ENCODE peak calls at places on chromosomes 5 and 9, in four cellular contexts. One of them, this sample, is unnamed.

GRCh38 chr5:175816348-175816747 is 55.0 kb upstream of the CPLX2 start:
- DNase-seq in tibial artery: no peak
- DNase-seq in lower leg skin: no peak
- DNase-seq in dorsolateral prefrontal cortex: no peak
- DNase-seq in this sample: no peak

GRCh38 chr9:117521293-117521692 is 106.4 kb upstream of the ASTN2 start:
- DNase-seq in dorsolateral prefrontal cortex: no peak
- DNase-seq in lower leg skin: no peak
- DNase-seq in tibial artery: no peak
- DNase-seq in this sample: no peak

GRCh38 chr9:99167694-99168093 is 54.0 kb downstream of the ALG2 start:
- DNase-seq in lower leg skin: no peak
- DNase-seq in tibial artery: no peak
- DNase-seq in dorsolateral prefrontal cortex: no peak
- DNase-seq in this sample: no peak

GRCh38 chr5:149410721-149411432 is 31.8 kb upstream of the IL17B start:
- DNase-seq in dorsolateral prefrontal cortex: no peak
- DNase-seq in tibial artery: no peak
- DNase-seq in lower leg skin: no peak
- DNase-seq in this sample: no peak

GRCh38 chr9:36091028-36091953 is 45.2 kb upstream of the GLIPR2 start:
- DNase-seq in tibial artery: no peak
- DNase-seq in lower leg skin: no peak
- DNase-seq in dorsolateral prefrontal cortex: no peak
- DNase-seq in this sample: no peak

GRCh38 chr5:157689942-157690689 is 18.8 kb downstream of the C5orf52 start:
- DNase-seq in tibial artery: no peak
- DNase-seq in dorsolateral prefrontal cortex: no peak
- DNase-seq in lower leg skin: peak; percentile 69
- DNase-seq in this sample: peak; percentile 13

GRCh38 chr5:9483779-9484178 is 62.1 kb downstream of the SEMA5A start:
- DNase-seq in tibial artery: no peak
- DNase-seq in dorsolateral prefrontal cortex: no peak
- DNase-seq in lower leg skin: no peak
- DNase-seq in this sample: no peak

GRCh38 chr9:37174247-37174646 is 53.9 kb downstream of the ZCCHC7 start:
- DNase-seq in dorsolateral prefrontal cortex: no peak
- DNase-seq in lower leg skin: no peak
- DNase-seq in tibial artery: no peak
- DNase-seq in this sample: no peak

GRCh38 chr9:104836235-104836634 is 72.3 kb downstream of the NIPSNAP3B start:
- DNase-seq in lower leg skin: no peak
- DNase-seq in dorsolateral prefrontal cortex: no peak
- DNase-seq in tibial artery: no peak
- DNase-seq in this sample: no peak

GRCh38 chr5:149930060-149930753 is 14.4 kb downstream of the PDE6A start:
- DNase-seq in lower leg skin: no peak
- DNase-seq in dorsolateral prefrontal cortex: no peak
- DNase-seq in tibial artery: no peak
- DNase-seq in this sample: no peak

GRCh38 chr5:114412509-114413171 is 50.8 kb downstream of the KCNN2 start:
- DNase-seq in dorsolateral prefrontal cortex: no peak
- DNase-seq in tibial artery: no peak
- DNase-seq in lower leg skin: no peak
- DNase-seq in this sample: no peak

GRCh38 chr9:72476617-72477375 is 44.6 kb upstream of the TMC1 start:
- DNase-seq in dorsolateral prefrontal cortex: no peak
- DNase-seq in lower leg skin: no peak
- DNase-seq in tibial artery: no peak
- DNase-seq in this sample: no peak

GRCh38 chr9:36902861-36903524 is 131.1 kb downstream of the PAX5 start:
- DNase-seq in lower leg skin: peak; percentile 59
- DNase-seq in dorsolateral prefrontal cortex: no peak
- DNase-seq in tibial artery: no peak
- DNase-seq in this sample: no peak

GRCh38 chr9:92097997-92098482 is 17.2 kb downstream of the SPTLC1 start:
- DNase-seq in tibial artery: no peak
- DNase-seq in dorsolateral prefrontal cortex: peak; percentile 85
- DNase-seq in lower leg skin: peak; percentile 92
- DNase-seq in this sample: peak; percentile 90
- H3K4me3 ChIP-seq in tibial artery: peak overlapping the region; percentile 11
- H3K4me3 ChIP-seq in dorsolateral prefrontal cortex: peak overlapping the region; percentile 33
- H3K4me3 ChIP-seq in lower leg skin: no peak overlapping the region
- H3K4me3 ChIP-seq in this sample: peak overlapping the region; percentile 41

GRCh38 chr9:89606567-89607311 is 1.9 kb downstream of the GADD45G start:
- DNase-seq in dorsolateral prefrontal cortex: no peak
- DNase-seq in lower leg skin: peak; percentile 87
- DNase-seq in tibial artery: no peak
- DNase-seq in this sample: peak; percentile 75
- H3K4me3 ChIP-seq in dorsolateral prefrontal cortex: peak overlapping the region; percentile 79
- H3K4me3 ChIP-seq in lower leg skin: no peak overlapping the region
- H3K4me3 ChIP-seq in tibial artery: peak overlapping the region; percentile 88
- H3K4me3 ChIP-seq in this sample: peak overlapping the region; percentile 74

GRCh38 chr5:19319252-19319651 is 668.7 kb downstream of the CDH18 start:
- DNase-seq in dorsolateral prefrontal cortex: no peak
- DNase-seq in tibial artery: no peak
- DNase-seq in lower leg skin: no peak
- DNase-seq in this sample: no peak

DNA sequence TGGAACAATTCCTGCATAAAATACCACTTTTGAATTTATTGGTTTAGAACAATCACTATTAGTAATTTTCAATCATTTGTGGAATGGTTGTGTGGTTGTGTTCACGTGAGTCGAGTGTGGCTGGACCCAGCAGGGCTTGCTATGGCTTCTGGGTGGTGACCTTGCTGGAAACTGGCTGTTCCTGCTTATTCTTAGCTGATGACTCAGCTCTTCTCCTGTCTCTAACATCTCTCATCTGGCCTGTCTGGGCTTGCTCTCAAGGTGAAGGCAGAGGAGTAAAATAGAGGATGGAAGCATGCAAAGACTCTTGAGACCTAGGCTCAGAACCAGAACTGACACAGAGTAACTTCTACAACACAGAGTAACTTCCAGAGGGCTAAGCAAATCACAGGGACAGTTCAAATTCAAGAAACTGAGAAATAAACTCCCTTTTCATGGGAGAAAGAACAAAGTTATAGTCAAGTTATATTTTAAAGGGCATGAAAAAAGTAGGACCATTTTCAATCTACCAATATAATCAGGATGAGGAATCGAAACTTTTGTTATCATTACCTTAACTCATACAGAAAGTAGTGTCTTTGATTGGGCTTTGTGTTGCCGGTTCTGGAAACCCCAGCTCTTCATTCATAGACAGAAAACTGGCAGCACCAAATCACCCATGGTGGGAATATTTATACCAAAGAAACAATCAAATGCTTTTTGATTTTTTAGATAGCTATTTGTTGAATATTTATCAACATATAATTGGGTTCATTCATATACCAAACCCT is 665.1 kb downstream of the CDH18 start:
- DNase-seq in dorsolateral prefrontal cortex: no peak
- DNase-seq in tibial artery: no peak
- DNase-seq in lower leg skin: no peak
- DNase-seq in this sample: no peak
- H3K4me3 ChIP-seq in dorsolateral prefrontal cortex: no peak overlapping the region
- H3K4me3 ChIP-seq in tibial artery: no peak overlapping the region
- H3K4me3 ChIP-seq in lower leg skin: no peak overlapping the region
- H3K4me3 ChIP-seq in this sample: no peak overlapping the region

GRCh38 chr9:97986466-97986865 is 3.3 kb downstream of the ANP32B start:
- DNase-seq in dorsolateral prefrontal cortex: no peak
- DNase-seq in lower leg skin: no peak
- DNase-seq in tibial artery: no peak
- DNase-seq in this sample: no peak
- H3K4me3 ChIP-seq in dorsolateral prefrontal cortex: no peak overlapping the region
- H3K4me3 ChIP-seq in lower leg skin: no peak overlapping the region
- H3K4me3 ChIP-seq in tibial artery: no peak overlapping the region
- H3K4me3 ChIP-seq in this sample: no peak overlapping the region